ENCODE peak calls at places on chromosomes 16 and 17, in four cellular contexts. S is A172; V is activated naive CD4-positive, alpha-beta T cell; E is stimulated activated CD4-positive, alpha-beta T cell treated with anti-CD3 and anti-CD28 coated beads, Interleukin-1b, Interleukin-23, amount 100 ng/mL, for 1 hour. O is an unnamed sample.

GRCh38 chr17:58415371-58416055 is 1.8 kb downstream of the RNF43 start:
- DNase-seq in S (no peak), E (no peak), V (no peak), O (no peak)

GRCh38 chr16:11602321-11602720 is 15.6 kb upstream of the LITAF start:
- DNase-seq in S (no peak), E (no peak), V (no peak), O (no peak)

GRCh38 chr17:32103476-32104113 is 38.7 kb upstream of the RHOT1 start:
- DNase-seq in V (no peak), S (no peak), E (no peak), O (no peak)

GRCh38 chr17:79220715-79221291 is 146.2 kb downstream of the ENGASE start:
- DNase-seq in E (no peak), V (no peak), S (no peak), O (no peak)

GRCh38 chr17:65564793-65565192 is 3.3 kb upstream of the AXIN2 start:
- DNase-seq in E (no peak), V (no peak), S (no peak), O (no peak)

GRCh38 chr17:43338886-43339516 is 59.8 kb upstream of the ARL4D start:
- DNase-seq in E (peak; percentile 19), S (peak; percentile 77), V (peak; percentile 33), O (peak; percentile 41)

GRCh38 chr17:7992924-7993323 is 9.5 kb upstream of the GUCY2D start:
- DNase-seq in V (no peak), E (no peak), S (no peak), O (no peak)

GRCh38 chr16:718922-719321 is 2.0 kb upstream of the ANTKMT start:
- DNase-seq in V (no peak), S (no peak), E (no peak), O (no peak)

GRCh38 chr17:67801626-67802175 is 23.6 kb upstream of the BPTF start:
- DNase-seq in S (no peak), V (no peak), E (no peak), O (no peak)

GRCh38 chr17:61475726-61476125 is 23.5 kb downstream of the TBX4 start:
- DNase-seq in V (no peak), S (peak; percentile 35), E (no peak), O (no peak)

GRCh38 chr17:78045316-78045715 is 83.2 kb downstream of the TMC6 start:
- DNase-seq in V (no peak), E (no peak), S (no peak), O (no peak)

GRCh38 chr17:75776399-75777242 is 8.0 kb upstream of the UNK start:
- DNase-seq in E (no peak), S (no peak), V (no peak), O (no peak)

GRCh38 chr17:1003972-1004768 is 7.2 kb downstream of the TIMM22 start:
- DNase-seq in V (no peak), S (no peak), E (no peak), O (no peak)

GRCh38 chr16:22674832-22675191 is 139.2 kb upstream of the HS3ST2 start:
- DNase-seq in V (no peak), E (no peak), S (no peak), O (no peak)